ENCODE peak calls at places on chromosome 13, in eight cellular contexts. M, T, W, F, S, D, I and V are unnamed samples.

GRCh38 chr13:92303428-92303827 is 905.0 kb downstream of the GPC5 start:
- DNase-seq in F (no peak), W (no peak), S (no peak), D (peak), I (no peak), M (no peak), T (peak), V (no peak)

GRCh38 chr13:72726721-72727416 is 560 bp downstream of the MZT1 start:
- DNase-seq in I (no peak), T (peak), D (peak), S (peak), F (peak), W (peak), M (peak), V (peak)

GRCh38 chr13:111429064-111429558 is 108.7 kb downstream of the TEX29 start:
- DNase-seq in W (peak), T (no peak), F (no peak), S (peak), I (peak), D (peak), M (peak), V (peak)

GRCh38 chr13:95624020-95624419 is 20.5 kb downstream of the DZIP1 start:
- DNase-seq in I (no peak), D (peak), M (peak), S (no peak), T (no peak), F (peak), W (peak), V (peak)

GRCh38 chr13:31167490-31167889 is 5.8 kb upstream of the HSPH1 start:
- DNase-seq in S (no peak), F (no peak), M (no peak), D (no peak), W (no peak), T (no peak), I (no peak), V (no peak)

GRCh38 chr13:85413664-85414063 is 385.6 kb downstream of the SLITRK6 start:
- DNase-seq in T (no peak), M (no peak), D (no peak), I (no peak), F (no peak), W (no peak), S (no peak), V (no peak)

GRCh38 chr13:97749174-97749573 is 204.3 kb upstream of the IPO5 start:
- DNase-seq in D (no peak), I (peak), M (no peak), F (no peak), T (no peak), S (no peak), W (peak), V (no peak)

GRCh38 chr13:60482012-60482411 is 85.0 kb downstream of the TDRD3 start:
- DNase-seq in M (no peak), S (no peak), W (peak), F (no peak), I (no peak), T (no peak), D (peak), V (no peak)

GRCh38 chr13:74288361-74288911 is 154.2 kb upstream of the KLF12 start:
- DNase-seq in F (no peak), S (peak), I (no peak), M (no peak), T (no peak), W (no peak), D (no peak), V (no peak)

GRCh38 chr13:103046676-103047075 is 19.5 kb downstream of the SLC10A2 start:
- DNase-seq in T (no peak), F (no peak), W (no peak), D (no peak), M (no peak), S (no peak), I (no peak), V (no peak)

GRCh38 chr13:106400282-106400681 is 135.2 kb downstream of the EFNB2 start:
- DNase-seq in W (no peak), T (no peak), S (no peak), I (no peak), D (no peak), M (no peak), F (no peak), V (no peak)

GRCh38 chr13:79647518-79647917 is 166.6 kb downstream of the NDFIP2 start:
- DNase-seq in S (no peak), W (no peak), D (no peak), F (no peak), T (no peak), I (no peak), M (no peak), V (no peak)

GRCh38 chr13:67299731-67300130 is 69.6 kb upstream of the PCDH9 start:
- DNase-seq in M (no peak), W (peak), F (no peak), D (peak), T (peak), S (no peak), I (no peak), V (no peak)

GRCh38 chr13:73025212-73026012 is 33.4 kb upstream of the KLF5 start:
- DNase-seq in W (peak), I (no peak), D (peak), T (no peak), M (no peak), S (no peak), F (no peak), V (no peak)

GRCh38 chr13:39225860-39226259 is 187.6 kb downstream of the NHLRC3 start:
- DNase-seq in S (no peak), W (no peak), F (no peak), I (no peak), D (no peak), T (no peak), M (no peak), V (no peak)

GRCh38 chr13:53249236-53249635 is 220.6 kb downstream of the OLFM4 start:
- DNase-seq in D (no peak), W (no peak), F (no peak), S (no peak), M (no peak), I (no peak), T (no peak), V (no peak)

GRCh38 chr13:29143864-29144263 is 323.7 kb downstream of the MTUS2 start:
- DNase-seq in D (peak), T (no peak), W (no peak), F (no peak), M (no peak), I (no peak), S (no peak), V (no peak)

GRCh38 chr13:113664751-113665581 is 2.1 kb upstream of the GRK1 start:
- DNase-seq in D (no peak), W (no peak), F (no peak), S (no peak), T (peak), I (no peak), M (no peak), V (peak)

GRCh38 chr13:76764429-76764828 is 121.8 kb downstream of the KCTD12 start:
- DNase-seq in D (no peak), I (no peak), S (no peak), M (peak), T (no peak), W (peak), F (peak), V (no peak)

GRCh38 chr13:41601718-41602445 is 144.5 kb downstream of the RGCC start:
- DNase-seq in W (peak), F (no peak), S (no peak), I (peak), D (peak), M (no peak), T (no peak), V (no peak)

GRCh38 chr13:113946409-113947181 is 27.3 kb downstream of the C13orf46 start:
- DNase-seq in T (peak), S (no peak), W (no peak), M (no peak), I (no peak), D (no peak), F (no peak), V (peak)

GRCh38 chr13:50519866-50520265 is 323.6 kb downstream of the DLEU7 start:
- DNase-seq in T (no peak), D (no peak), F (peak), W (no peak), I (no peak), S (no peak), M (no peak), V (no peak)

GRCh38 chr13:26699197-26699490 is 61.4 kb downstream of the GPR12 start:
- DNase-seq in D (no peak), M (no peak), I (no peak), F (no peak), T (no peak), W (no peak), S (no peak), V (no peak)

GRCh38 chr13:50274181-50274580 is 258.9 kb downstream of the KCNRG start:
- DNase-seq in I (no peak), W (no peak), T (no peak), F (no peak), M (no peak), S (no peak), D (no peak), V (no peak)

GRCh38 chr13:44109986-44110640 is 230.4 kb downstream of the LACC1 start:
- DNase-seq in W (no peak), S (no peak), D (no peak), F (no peak), M (no peak), T (no peak), I (no peak), V (no peak)

GRCh38 chr13:78680064-78680463 is 21.1 kb upstream of the OBI1 start:
- DNase-seq in M (no peak), F (no peak), I (no peak), D (no peak), S (no peak), T (no peak), W (no peak), V (no peak)

GRCh38 chr13:52707375-52707774 is 32.2 kb downstream of the CNMD start:
- DNase-seq in T (no peak), F (no peak), S (no peak), W (peak), I (no peak), D (no peak), M (no peak), V (no peak)

GRCh38 chr13:51451134-51451466 is 1.7 kb downstream of the INTS6 start:
- DNase-seq in I (no peak), T (no peak), S (no peak), M (no peak), W (no peak), F (no peak), D (no peak), V (no peak)

GRCh38 chr13:99766641-99767045 is 204.9 kb downstream of the ZIC5 start:
- DNase-seq in D (no peak), F (no peak), S (no peak), M (no peak), I (peak), T (no peak), W (no peak), V (peak)

GRCh38 chr13:107192289-107192688 is 624.4 kb upstream of the ARGLU1 start:
- DNase-seq in T (no peak), M (no peak), D (no peak), I (no peak), W (no peak), S (no peak), F (no peak), V (no peak)